ENCODE peak calls at places on chromosome 19, in seven cellular contexts. One of them, this sample, is unnamed.

GRCh38 chr19:35268546-35269424 is at the start of gene USF2:
- DNase-seq in GM12864: no peak
- DNase-seq in lung: peak; percentile 70
- DNase-seq in heart left ventricle: peak; percentile 89
- DNase-seq in AG10803: peak; percentile 65
- DNase-seq in K562: peak; percentile 81
- DNase-seq in lower lobe of right lung: peak; percentile 86
- DNase-seq in this sample: peak; percentile 59

GRCh38 chr19:5131866-5132561 is 163.1 kb downstream of the KDM4B start:
- DNase-seq in lung: no peak
- DNase-seq in lower lobe of right lung: no peak
- DNase-seq in AG10803: no peak
- DNase-seq in K562: no peak
- DNase-seq in heart left ventricle: no peak
- DNase-seq in GM12864: no peak
- DNase-seq in this sample: no peak

GRCh38 chr19:45125975-45126493 is 33.1 kb downstream of the PPP1R37 start:
- DNase-seq in heart left ventricle: no peak
- DNase-seq in GM12864: no peak
- DNase-seq in lung: peak; percentile 73
- DNase-seq in K562: peak; percentile 69
- DNase-seq in AG10803: peak; percentile 39
- DNase-seq in lower lobe of right lung: peak; percentile 72
- DNase-seq in this sample: peak; percentile 54

GRCh38 chr19:49528211-49528771 is 488 bp downstream of the RCN3 start:
- DNase-seq in K562: peak; percentile 10
- DNase-seq in AG10803: peak; percentile 81
- DNase-seq in lower lobe of right lung: no peak
- DNase-seq in GM12864: no peak
- DNase-seq in lung: no peak
- DNase-seq in heart left ventricle: no peak
- DNase-seq in this sample: peak; percentile 86

GRCh38 chr19:1938071-1938470 is 2.9 kb upstream of the CSNK1G2 start:
- DNase-seq in heart left ventricle: no peak
- DNase-seq in AG10803: no peak
- DNase-seq in lower lobe of right lung: no peak
- DNase-seq in lung: no peak
- DNase-seq in GM12864: no peak
- DNase-seq in K562: no peak
- DNase-seq in this sample: no peak

GRCh38 chr19:50461066-50461875 is 15.0 kb upstream of the EMC10 start:
- DNase-seq in lung: peak; percentile 64
- DNase-seq in heart left ventricle: no peak
- DNase-seq in lower lobe of right lung: no peak
- DNase-seq in K562: peak; percentile 78
- DNase-seq in GM12864: peak; percentile 66
- DNase-seq in AG10803: peak; percentile 56
- DNase-seq in this sample: peak; percentile 65

GRCh38 chr19:800360-801029 is 3.2 kb downstream of the PTBP1 start:
- DNase-seq in lung: no peak
- DNase-seq in lower lobe of right lung: no peak
- DNase-seq in heart left ventricle: no peak
- DNase-seq in AG10803: no peak
- DNase-seq in GM12864: no peak
- DNase-seq in K562: no peak
- DNase-seq in this sample: peak; percentile 44

GRCh38 chr19:53824134-53824611 is at the start of gene NLRP12:
- DNase-seq in AG10803: no peak
- DNase-seq in lower lobe of right lung: peak; percentile 65
- DNase-seq in lung: peak; percentile 31
- DNase-seq in K562: no peak
- DNase-seq in GM12864: no peak
- DNase-seq in heart left ventricle: peak; percentile 69
- DNase-seq in this sample: no peak

GRCh38 chr19:11191273-11191755 is 6.0 kb downstream of the KANK2 start:
- DNase-seq in K562: peak; percentile 73
- DNase-seq in GM12864: no peak
- DNase-seq in lung: peak; percentile 68
- DNase-seq in heart left ventricle: peak; percentile 90
- DNase-seq in AG10803: peak; percentile 61
- DNase-seq in lower lobe of right lung: peak; percentile 65
- DNase-seq in this sample: peak; percentile 83

GRCh38 chr19:13093407-13094284 is 9.0 kb downstream of the LYL1 start:
- DNase-seq in lower lobe of right lung: peak; percentile 90
- DNase-seq in heart left ventricle: peak; percentile 91
- DNase-seq in K562: peak; percentile 85
- DNase-seq in lung: peak; percentile 82
- DNase-seq in GM12864: peak; percentile 56
- DNase-seq in AG10803: peak; percentile 83
- DNase-seq in this sample: peak; percentile 82

GRCh38 chr19:45876411-45877197 is 9.3 kb downstream of the IRF2BP1 start:
- DNase-seq in K562: peak; percentile 78
- DNase-seq in lung: no peak
- DNase-seq in GM12864: no peak
- DNase-seq in AG10803: peak; percentile 49
- DNase-seq in heart left ventricle: peak; percentile 73
- DNase-seq in lower lobe of right lung: no peak
- DNase-seq in this sample: no peak

GRCh38 chr19:43784981-43785808 is 4.4 kb upstream of the KCNN4 start:
- DNase-seq in lung: peak; percentile 54
- DNase-seq in K562: peak; percentile 69
- DNase-seq in lower lobe of right lung: peak; percentile 71
- DNase-seq in GM12864: peak; percentile 65
- DNase-seq in heart left ventricle: no peak
- DNase-seq in AG10803: peak; percentile 67
- DNase-seq in this sample: peak; percentile 81

GRCh38 chr19:40443930-40444180 is 280 bp downstream of the SERTAD3 start:
- DNase-seq in K562: peak; percentile 74
- DNase-seq in lung: no peak
- DNase-seq in heart left ventricle: no peak
- DNase-seq in lower lobe of right lung: no peak
- DNase-seq in AG10803: peak; percentile 16
- DNase-seq in GM12864: no peak
- DNase-seq in this sample: no peak

GRCh38 chr19:48845384-48845783 is 9.1 kb upstream of the HSD17B14 start:
- DNase-seq in lower lobe of right lung: no peak
- DNase-seq in K562: no peak
- DNase-seq in lung: no peak
- DNase-seq in heart left ventricle: no peak
- DNase-seq in GM12864: no peak
- DNase-seq in AG10803: no peak
- DNase-seq in this sample: no peak

GRCh38 chr19:35528218-35529038 is at the start of gene SBSN:
- DNase-seq in heart left ventricle: no peak
- DNase-seq in lung: no peak
- DNase-seq in GM12864: no peak
- DNase-seq in lower lobe of right lung: no peak
- DNase-seq in AG10803: peak; percentile 80
- DNase-seq in K562: no peak
- DNase-seq in this sample: peak; percentile 93

GRCh38 chr19:3722443-3723109 is 14.4 kb downstream of the TJP3 start:
- DNase-seq in heart left ventricle: no peak
- DNase-seq in lower lobe of right lung: peak; percentile 60
- DNase-seq in AG10803: no peak
- DNase-seq in lung: peak; percentile 48
- DNase-seq in K562: peak; percentile 48
- DNase-seq in GM12864: no peak
- DNase-seq in this sample: no peak

GRCh38 chr19:13241321-13242104 is 91.3 kb downstream of the IER2 start:
- DNase-seq in lung: no peak
- DNase-seq in heart left ventricle: no peak
- DNase-seq in K562: no peak
- DNase-seq in GM12864: no peak
- DNase-seq in AG10803: no peak
- DNase-seq in lower lobe of right lung: no peak
- DNase-seq in this sample: peak; percentile 12

GRCh38 chr19:17202713-17203112 is 12.4 kb upstream of the USE1 start:
- DNase-seq in lower lobe of right lung: no peak
- DNase-seq in K562: no peak
- DNase-seq in lung: no peak
- DNase-seq in heart left ventricle: no peak
- DNase-seq in GM12864: no peak
- DNase-seq in AG10803: no peak
- DNase-seq in this sample: no peak

GRCh38 chr19:16834747-16835146 is 5.5 kb downstream of the SIN3B start:
- DNase-seq in heart left ventricle: no peak
- DNase-seq in lung: no peak
- DNase-seq in AG10803: no peak
- DNase-seq in K562: no peak
- DNase-seq in GM12864: no peak
- DNase-seq in lower lobe of right lung: no peak
- DNase-seq in this sample: peak; percentile 67

GRCh38 chr19:32063601-32064000 is 281.8 kb upstream of the ZNF507 start:
- DNase-seq in K562: no peak
- DNase-seq in lung: no peak
- DNase-seq in GM12864: no peak
- DNase-seq in lower lobe of right lung: no peak
- DNase-seq in AG10803: no peak
- DNase-seq in heart left ventricle: no peak
- DNase-seq in this sample: no peak

GRCh38 chr19:32058131-32058530 is 287.3 kb upstream of the ZNF507 start:
- DNase-seq in lung: no peak
- DNase-seq in K562: no peak
- DNase-seq in heart left ventricle: no peak
- DNase-seq in AG10803: no peak
- DNase-seq in lower lobe of right lung: no peak
- DNase-seq in GM12864: no peak
- DNase-seq in this sample: no peak

GRCh38 chr19:32066056-32066455 is 279.4 kb upstream of the ZNF507 start:
- DNase-seq in GM12864: no peak
- DNase-seq in lung: no peak
- DNase-seq in K562: no peak
- DNase-seq in heart left ventricle: no peak
- DNase-seq in lower lobe of right lung: no peak
- DNase-seq in AG10803: no peak
- DNase-seq in this sample: no peak

GRCh38 chr19:32061304-32061703 is 284.1 kb upstream of the ZNF507 start:
- DNase-seq in GM12864: no peak
- DNase-seq in heart left ventricle: no peak
- DNase-seq in AG10803: no peak
- DNase-seq in lower lobe of right lung: no peak
- DNase-seq in K562: no peak
- DNase-seq in lung: no peak
- DNase-seq in this sample: no peak
- TF ChIP-seq CTCF in GM12864: no peak
- TF ChIP-seq CTCF in heart left ventricle: no peak
- TF ChIP-seq CTCF in AG10803: no peak
- TF ChIP-seq CTCF in lower lobe of right lung: no peak
- TF ChIP-seq CTCF in K562: no peak
- TF ChIP-seq CTCF in lung: no peak
- TF ChIP-seq CTCF in this sample: no peak

GRCh38 chr19:38559428-38560401 is 58.0 kb downstream of the MAP4K1 start:
- DNase-seq in heart left ventricle: no peak
- DNase-seq in GM12864: peak; percentile 95
- DNase-seq in lower lobe of right lung: peak; percentile 4
- DNase-seq in K562: no peak
- DNase-seq in lung: no peak
- DNase-seq in AG10803: peak; percentile 2
- DNase-seq in this sample: no peak

GRCh38 chr19:38557205-38557799 is 60.5 kb downstream of the MAP4K1 start:
- DNase-seq in GM12864: peak; percentile 88
- DNase-seq in heart left ventricle: peak; percentile 58
- DNase-seq in K562: peak; percentile 74
- DNase-seq in AG10803: no peak
- DNase-seq in lower lobe of right lung: peak; percentile 64
- DNase-seq in lung: no peak
- DNase-seq in this sample: no peak

GRCh38 chr19:38555200-38555599 is 62.6 kb downstream of the MAP4K1 start:
- DNase-seq in heart left ventricle: no peak
- DNase-seq in AG10803: no peak
- DNase-seq in lung: no peak
- DNase-seq in K562: no peak
- DNase-seq in lower lobe of right lung: peak; percentile 8
- DNase-seq in GM12864: no peak
- DNase-seq in this sample: no peak

GRCh38 chr19:38554676-38555141 is 63.0 kb downstream of the MAP4K1 start:
- DNase-seq in heart left ventricle: no peak
- DNase-seq in GM12864: no peak
- DNase-seq in AG10803: no peak
- DNase-seq in K562: no peak
- DNase-seq in lower lobe of right lung: no peak
- DNase-seq in lung: no peak
- DNase-seq in this sample: no peak

GRCh38 chr19:38556521-38557174 is 61.1 kb downstream of the MAP4K1 start:
- DNase-seq in heart left ventricle: no peak
- DNase-seq in lung: no peak
- DNase-seq in GM12864: no peak
- DNase-seq in lower lobe of right lung: no peak
- DNase-seq in AG10803: peak; percentile 2
- DNase-seq in K562: peak; percentile 36
- DNase-seq in this sample: no peak
- H3K4me3 ChIP-seq in heart left ventricle: no peak overlapping the region
- H3K4me3 ChIP-seq in lung: no peak overlapping the region
- H3K4me3 ChIP-seq in GM12864: no peak overlapping the region
- H3K4me3 ChIP-seq in lower lobe of right lung: no peak overlapping the region
- H3K4me3 ChIP-seq in AG10803: no peak overlapping the region
- H3K4me3 ChIP-seq in K562: no peak overlapping the region
- H3K4me3 ChIP-seq in this sample: no peak overlapping the region

DNA sequence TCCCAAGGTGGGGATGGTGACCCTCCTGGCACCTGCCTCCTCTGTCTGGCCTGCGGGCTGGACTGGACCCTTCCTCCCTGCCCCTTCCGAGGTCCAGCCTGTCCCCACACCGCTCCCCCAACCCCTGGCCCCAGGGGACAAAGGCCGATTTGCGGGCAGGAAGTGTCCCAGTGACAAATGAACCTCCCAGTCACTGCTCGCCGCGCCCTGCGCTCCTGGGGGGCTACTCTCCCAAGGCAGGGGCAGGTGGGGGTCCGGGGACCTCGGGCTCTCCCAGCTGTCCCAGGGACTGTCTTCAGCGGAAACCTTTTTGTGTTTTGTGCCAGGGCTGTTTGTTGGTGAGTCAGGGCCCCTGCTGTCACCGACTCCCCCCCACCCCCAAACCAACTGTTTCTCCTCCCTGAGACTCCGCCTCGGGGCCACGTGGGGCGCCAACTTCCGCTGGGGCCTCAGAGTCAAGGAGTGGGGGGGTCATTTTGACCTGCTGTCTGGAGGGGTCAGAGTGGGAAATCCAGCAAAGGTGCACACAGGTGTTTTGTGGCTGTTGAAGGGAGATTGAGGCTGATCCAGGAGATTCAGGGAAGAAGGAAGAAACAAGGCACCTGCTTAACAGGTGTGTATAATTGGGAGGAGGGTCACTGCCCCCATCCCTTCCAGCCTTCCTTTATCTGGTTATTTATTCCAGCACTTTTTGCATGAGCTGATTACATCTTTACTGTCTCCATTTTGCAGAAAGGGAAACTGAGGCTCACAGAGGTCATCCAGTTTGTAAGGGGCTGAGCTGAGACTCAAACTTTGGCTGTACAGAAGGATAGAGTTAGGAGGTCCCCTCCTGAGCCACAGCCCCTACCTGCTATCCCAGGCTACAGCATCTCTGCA is 831 bp downstream of the PGPEP1 start:
- DNase-seq in K562: peak; percentile 80
- DNase-seq in AG10803: peak; percentile 52
- DNase-seq in lung: peak; percentile 66
- DNase-seq in lower lobe of right lung: peak; percentile 73
- DNase-seq in GM12864: no peak
- DNase-seq in heart left ventricle: peak; percentile 80
- DNase-seq in this sample: peak; percentile 35
- TF ChIP-seq CTCF in K562: peak; percentile 41
- TF ChIP-seq CTCF in AG10803: no peak
- TF ChIP-seq CTCF in lung: no peak
- TF ChIP-seq CTCF in lower lobe of right lung: no peak
- TF ChIP-seq CTCF in GM12864: peak; percentile 14
- TF ChIP-seq CTCF in heart left ventricle: no peak
- TF ChIP-seq CTCF in this sample: no peak

GRCh38 chr19:41563847-41564514 is 12.0 kb upstream of the CEACAM21 start:
- DNase-seq in heart left ventricle: no peak
- DNase-seq in GM12864: no peak
- DNase-seq in K562: no peak
- DNase-seq in lower lobe of right lung: no peak
- DNase-seq in lung: no peak
- DNase-seq in AG10803: no peak
- DNase-seq in this sample: no peak
- H3K4me3 ChIP-seq in heart left ventricle: peak overlapping the region; percentile 30
- H3K4me3 ChIP-seq in GM12864: peak overlapping the region; percentile 1
- H3K4me3 ChIP-seq in K562: no peak overlapping the region
- H3K4me3 ChIP-seq in lower lobe of right lung: peak overlapping the region; percentile 6
- H3K4me3 ChIP-seq in lung: no peak overlapping the region
- H3K4me3 ChIP-seq in AG10803: no peak overlapping the region
- H3K4me3 ChIP-seq in this sample: no peak overlapping the region